ENCODE peak calls at places on chromosomes 12 and 14, in ten cellular contexts. One of them, this sample, is unnamed.

GRCh38 chr12:76588881-76589565 is 29.5 kb upstream of the OSBPL8 start:
- DNase-seq in CD8-positive, alpha-beta T cell: no peak
- DNase-seq in esophagus squamous epithelium: no peak
- DNase-seq in lung: no peak
- DNase-seq in HCT116: no peak
- DNase-seq in esophagus muscularis mucosa: no peak
- DNase-seq in GM23338: no peak
- DNase-seq in upper lobe of right lung: no peak
- DNase-seq in gastrocnemius medialis: peak; percentile 48
- DNase-seq in mammary epithelial cell: peak; percentile 63
- DNase-seq in this sample: no peak

GRCh38 chr14:65476290-65476941 is 63.9 kb downstream of the FUT8 start:
- DNase-seq in upper lobe of right lung: no peak
- DNase-seq in esophagus muscularis mucosa: no peak
- DNase-seq in mammary epithelial cell: no peak
- DNase-seq in lung: no peak
- DNase-seq in CD8-positive, alpha-beta T cell: no peak
- DNase-seq in gastrocnemius medialis: no peak
- DNase-seq in esophagus squamous epithelium: no peak
- DNase-seq in GM23338: no peak
- DNase-seq in HCT116: no peak
- DNase-seq in this sample: no peak

GRCh38 chr12:65631621-65632111 is 192.6 kb upstream of the HMGA2 start:
- DNase-seq in esophagus squamous epithelium: no peak
- DNase-seq in HCT116: peak; percentile 97
- DNase-seq in gastrocnemius medialis: peak; percentile 25
- DNase-seq in esophagus muscularis mucosa: no peak
- DNase-seq in CD8-positive, alpha-beta T cell: no peak
- DNase-seq in lung: no peak
- DNase-seq in upper lobe of right lung: no peak
- DNase-seq in mammary epithelial cell: peak; percentile 100
- DNase-seq in GM23338: no peak
- DNase-seq in this sample: no peak

GRCh38 chr12:50708619-50709018 is 55.3 kb upstream of the ATF1 start:
- DNase-seq in upper lobe of right lung: no peak
- DNase-seq in gastrocnemius medialis: no peak
- DNase-seq in esophagus muscularis mucosa: no peak
- DNase-seq in GM23338: no peak
- DNase-seq in esophagus squamous epithelium: no peak
- DNase-seq in lung: no peak
- DNase-seq in HCT116: no peak
- DNase-seq in mammary epithelial cell: no peak
- DNase-seq in CD8-positive, alpha-beta T cell: no peak
- DNase-seq in this sample: no peak

GRCh38 chr14:22536853-22537338 is 52.1 kb downstream of the DAD1 start:
- DNase-seq in HCT116: peak; percentile 82
- DNase-seq in GM23338: no peak
- DNase-seq in lung: peak; percentile 74
- DNase-seq in mammary epithelial cell: peak; percentile 96
- DNase-seq in gastrocnemius medialis: peak; percentile 48
- DNase-seq in esophagus muscularis mucosa: no peak
- DNase-seq in CD8-positive, alpha-beta T cell: peak; percentile 65
- DNase-seq in upper lobe of right lung: no peak
- DNase-seq in esophagus squamous epithelium: no peak
- DNase-seq in this sample: peak; percentile 60

GRCh38 chr12:73867147-73867546 is 670.5 kb upstream of the ATXN7L3B start:
- DNase-seq in gastrocnemius medialis: no peak
- DNase-seq in mammary epithelial cell: peak; percentile 14
- DNase-seq in esophagus squamous epithelium: no peak
- DNase-seq in GM23338: no peak
- DNase-seq in CD8-positive, alpha-beta T cell: no peak
- DNase-seq in HCT116: no peak
- DNase-seq in upper lobe of right lung: no peak
- DNase-seq in lung: no peak
- DNase-seq in esophagus muscularis mucosa: no peak
- DNase-seq in this sample: no peak

GRCh38 chr12:57215668-57216013 is 953 bp upstream of the NXPH4 start:
- DNase-seq in upper lobe of right lung: no peak
- DNase-seq in GM23338: no peak
- DNase-seq in gastrocnemius medialis: no peak
- DNase-seq in HCT116: no peak
- DNase-seq in mammary epithelial cell: peak; percentile 29
- DNase-seq in CD8-positive, alpha-beta T cell: no peak
- DNase-seq in lung: no peak
- DNase-seq in esophagus muscularis mucosa: no peak
- DNase-seq in esophagus squamous epithelium: no peak
- DNase-seq in this sample: no peak

GRCh38 chr12:3770891-3771290 is 18.0 kb upstream of the CRACR2A start:
- DNase-seq in mammary epithelial cell: peak; percentile 89
- DNase-seq in upper lobe of right lung: no peak
- DNase-seq in esophagus squamous epithelium: no peak
- DNase-seq in esophagus muscularis mucosa: no peak
- DNase-seq in HCT116: no peak
- DNase-seq in GM23338: no peak
- DNase-seq in gastrocnemius medialis: no peak
- DNase-seq in lung: no peak
- DNase-seq in CD8-positive, alpha-beta T cell: no peak
- DNase-seq in this sample: no peak

GRCh38 chr12:50647479-50647878 is 116.4 kb upstream of the ATF1 start:
- DNase-seq in esophagus squamous epithelium: no peak
- DNase-seq in gastrocnemius medialis: no peak
- DNase-seq in CD8-positive, alpha-beta T cell: no peak
- DNase-seq in GM23338: no peak
- DNase-seq in lung: no peak
- DNase-seq in esophagus muscularis mucosa: no peak
- DNase-seq in upper lobe of right lung: no peak
- DNase-seq in HCT116: peak; percentile 72
- DNase-seq in mammary epithelial cell: peak; percentile 70
- DNase-seq in this sample: no peak

GRCh38 chr14:105937253-105938054 is 411.1 kb downstream of the TMEM121 start:
- DNase-seq in esophagus squamous epithelium: no peak
- DNase-seq in HCT116: no peak
- DNase-seq in lung: peak; percentile 16
- DNase-seq in esophagus muscularis mucosa: no peak
- DNase-seq in mammary epithelial cell: no peak
- DNase-seq in gastrocnemius medialis: no peak
- DNase-seq in GM23338: no peak
- DNase-seq in upper lobe of right lung: no peak
- DNase-seq in CD8-positive, alpha-beta T cell: no peak
- DNase-seq in this sample: no peak

GRCh38 chr14:53190938-53191337 is 37.8 kb upstream of the DDHD1 start:
- DNase-seq in HCT116: no peak
- DNase-seq in mammary epithelial cell: peak; percentile 66
- DNase-seq in upper lobe of right lung: no peak
- DNase-seq in esophagus muscularis mucosa: no peak
- DNase-seq in gastrocnemius medialis: no peak
- DNase-seq in esophagus squamous epithelium: no peak
- DNase-seq in lung: no peak
- DNase-seq in CD8-positive, alpha-beta T cell: no peak
- DNase-seq in GM23338: no peak
- DNase-seq in this sample: no peak

GRCh38 chr14:34461334-34462131 is 507 bp downstream of the SPTSSA start:
- DNase-seq in HCT116: peak; percentile 13
- DNase-seq in gastrocnemius medialis: peak; percentile 37
- DNase-seq in mammary epithelial cell: peak; percentile 42
- DNase-seq in esophagus squamous epithelium: no peak
- DNase-seq in lung: peak; percentile 51
- DNase-seq in upper lobe of right lung: peak; percentile 79
- DNase-seq in CD8-positive, alpha-beta T cell: peak; percentile 1
- DNase-seq in GM23338: peak; percentile 77
- DNase-seq in esophagus muscularis mucosa: no peak
- DNase-seq in this sample: peak; percentile 55

GRCh38 chr14:54814076-54814475 is 88.5 kb downstream of the GCH1 start:
- DNase-seq in mammary epithelial cell: no peak
- DNase-seq in HCT116: no peak
- DNase-seq in lung: no peak
- DNase-seq in esophagus muscularis mucosa: no peak
- DNase-seq in upper lobe of right lung: no peak
- DNase-seq in esophagus squamous epithelium: no peak
- DNase-seq in gastrocnemius medialis: no peak
- DNase-seq in CD8-positive, alpha-beta T cell: no peak
- DNase-seq in GM23338: peak; percentile 73
- DNase-seq in this sample: no peak
- TF ChIP-seq CTCF in mammary epithelial cell: peak; percentile 14
- TF ChIP-seq CTCF in HCT116: no peak
- TF ChIP-seq CTCF in lung: no peak
- TF ChIP-seq CTCF in esophagus muscularis mucosa: no peak
- TF ChIP-seq CTCF in upper lobe of right lung: no peak
- TF ChIP-seq CTCF in esophagus squamous epithelium: no peak
- TF ChIP-seq CTCF in gastrocnemius medialis: no peak
- TF ChIP-seq CTCF in CD8-positive, alpha-beta T cell: no peak
- TF ChIP-seq CTCF in GM23338: peak; percentile 74
- TF ChIP-seq CTCF in this sample: no peak

GRCh38 chr12:6532051-6532926 is 2.0 kb upstream of the GAPDH start:
- DNase-seq in lung: no peak
- DNase-seq in gastrocnemius medialis: no peak
- DNase-seq in CD8-positive, alpha-beta T cell: peak; percentile 69
- DNase-seq in GM23338: peak; percentile 78
- DNase-seq in mammary epithelial cell: peak; percentile 95
- DNase-seq in esophagus muscularis mucosa: no peak
- DNase-seq in HCT116: peak; percentile 85
- DNase-seq in esophagus squamous epithelium: no peak
- DNase-seq in upper lobe of right lung: no peak
- DNase-seq in this sample: peak; percentile 79
- H3K4me3 ChIP-seq in lung: no peak overlapping the region
- H3K4me3 ChIP-seq in gastrocnemius medialis: peak overlapping the region; percentile 75
- H3K4me3 ChIP-seq in CD8-positive, alpha-beta T cell: no peak overlapping the region
- H3K4me3 ChIP-seq in GM23338: peak overlapping the region; percentile 96
- H3K4me3 ChIP-seq in mammary epithelial cell: peak overlapping the region; percentile 55
- H3K4me3 ChIP-seq in esophagus muscularis mucosa: peak overlapping the region; percentile 76
- H3K4me3 ChIP-seq in HCT116: peak overlapping the region; percentile 96
- H3K4me3 ChIP-seq in esophagus squamous epithelium: peak overlapping the region; percentile 99
- H3K4me3 ChIP-seq in upper lobe of right lung: peak overlapping the region; percentile 91
- H3K4me3 ChIP-seq in this sample: peak overlapping the region; percentile 86

DNA sequence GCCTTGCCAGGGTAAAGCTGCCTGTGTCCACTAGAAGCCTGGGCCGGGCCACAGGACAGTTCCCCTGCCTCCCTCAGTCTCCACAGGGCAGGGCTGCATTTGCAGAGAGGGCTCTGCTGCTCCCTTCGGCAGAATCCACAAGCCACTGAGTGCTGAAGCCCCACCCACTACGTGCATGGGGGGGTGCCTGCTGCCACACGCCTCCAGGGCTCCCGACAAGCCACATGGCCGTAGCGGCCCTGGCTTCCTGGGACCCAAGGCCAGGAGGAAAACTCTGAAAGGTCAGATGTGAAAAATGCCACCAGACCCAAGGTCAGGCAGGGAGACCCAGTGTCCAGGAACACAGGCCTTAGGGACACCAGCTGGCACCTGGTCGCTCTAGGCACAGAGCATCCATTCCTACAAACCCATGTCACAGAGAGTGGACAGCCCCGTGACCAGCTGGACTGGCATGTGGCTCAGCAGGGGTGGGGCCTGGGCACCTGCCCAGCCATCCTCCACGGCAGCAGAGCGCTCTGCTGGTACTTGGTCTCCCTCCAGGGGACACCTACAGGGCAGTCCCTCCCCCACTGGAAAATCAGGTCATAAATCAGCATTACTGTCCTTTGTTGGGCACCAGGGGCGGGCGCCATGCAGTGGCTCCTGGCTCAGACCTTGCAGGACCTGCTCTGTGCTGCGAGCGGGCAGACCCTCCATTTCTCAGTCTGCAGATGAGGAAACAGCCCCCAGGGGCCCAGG is 42.9 kb downstream of the CCDC85C start:
- DNase-seq in mammary epithelial cell: no peak
- DNase-seq in lung: no peak
- DNase-seq in esophagus muscularis mucosa: no peak
- DNase-seq in gastrocnemius medialis: no peak
- DNase-seq in esophagus squamous epithelium: no peak
- DNase-seq in GM23338: no peak
- DNase-seq in upper lobe of right lung: no peak
- DNase-seq in HCT116: no peak
- DNase-seq in CD8-positive, alpha-beta T cell: no peak
- DNase-seq in this sample: no peak
- H3K27ac ChIP-seq in mammary epithelial cell: no peak overlapping the region
- H3K27ac ChIP-seq in lung: no peak overlapping the region
- H3K27ac ChIP-seq in esophagus muscularis mucosa: peak overlapping the region; percentile 89
- H3K27ac ChIP-seq in gastrocnemius medialis: no peak overlapping the region
- H3K27ac ChIP-seq in esophagus squamous epithelium: peak overlapping the region; percentile 97
- H3K27ac ChIP-seq in GM23338: no peak overlapping the region
- H3K27ac ChIP-seq in upper lobe of right lung: no peak overlapping the region
- H3K27ac ChIP-seq in HCT116: no peak overlapping the region
- H3K27ac ChIP-seq in CD8-positive, alpha-beta T cell: no peak overlapping the region
- H3K27ac ChIP-seq in this sample: no peak overlapping the region

DNA sequence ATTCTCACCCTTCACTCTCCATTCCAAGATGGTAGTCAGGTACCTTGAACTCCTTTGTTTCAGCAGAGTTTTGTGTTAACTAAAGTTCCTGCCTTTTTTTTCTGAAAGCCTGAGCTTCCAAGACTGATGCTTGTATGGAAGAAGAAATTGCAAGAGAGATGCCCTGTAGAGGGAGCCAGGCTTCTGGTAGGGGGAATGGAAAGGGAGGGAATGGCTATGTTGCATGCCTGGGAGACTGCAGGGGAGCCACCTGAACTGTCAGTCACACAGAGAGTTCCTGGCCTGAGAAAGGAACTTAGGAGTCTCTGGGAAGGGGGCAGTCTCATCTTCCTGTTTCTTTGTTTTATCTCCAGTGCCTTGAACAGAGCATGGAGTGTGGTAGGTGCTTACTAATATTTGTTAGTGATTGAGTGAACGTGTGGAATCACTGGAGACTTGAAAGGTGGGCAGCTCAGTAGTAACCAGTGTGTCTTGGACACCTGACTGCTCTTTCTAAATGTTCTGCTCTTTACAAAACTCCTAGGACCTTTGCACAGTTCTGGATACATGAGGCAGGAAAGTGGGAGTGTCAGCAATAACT is 132.2 kb downstream of the ANO4 start:
- DNase-seq in esophagus squamous epithelium: no peak
- DNase-seq in gastrocnemius medialis: no peak
- DNase-seq in mammary epithelial cell: peak; percentile 39
- DNase-seq in HCT116: peak; percentile 48
- DNase-seq in CD8-positive, alpha-beta T cell: no peak
- DNase-seq in GM23338: peak; percentile 94
- DNase-seq in esophagus muscularis mucosa: no peak
- DNase-seq in lung: no peak
- DNase-seq in upper lobe of right lung: no peak
- DNase-seq in this sample: no peak
- TF ChIP-seq CTCF in esophagus squamous epithelium: no peak
- TF ChIP-seq CTCF in gastrocnemius medialis: no peak
- TF ChIP-seq CTCF in mammary epithelial cell: peak; percentile 45
- TF ChIP-seq CTCF in HCT116: peak; percentile 53
- TF ChIP-seq CTCF in CD8-positive, alpha-beta T cell: no peak
- TF ChIP-seq CTCF in GM23338: peak; percentile 87
- TF ChIP-seq CTCF in esophagus muscularis mucosa: no peak
- TF ChIP-seq CTCF in lung: no peak
- TF ChIP-seq CTCF in upper lobe of right lung: no peak
- TF ChIP-seq CTCF in this sample: no peak